ENCODE peak calls at places on chromosome 20, in eight cellular contexts. One of them, this sample, is unnamed.

GRCh38 chr20:57263767-57264150 is 2.7 kb downstream of the BMP7 start:
- DNase-seq in lower leg skin: no peak
- DNase-seq in gastrocnemius medialis: no peak
- DNase-seq in ovary: no peak
- DNase-seq in vagina: no peak
- DNase-seq in A549: no peak
- DNase-seq in adrenal gland: no peak
- DNase-seq in transverse colon: no peak
- DNase-seq in this sample: no peak

GRCh38 chr20:11457476-11457875 is 460.2 kb upstream of the BTBD3 start:
- DNase-seq in lower leg skin: no peak
- DNase-seq in gastrocnemius medialis: no peak
- DNase-seq in ovary: no peak
- DNase-seq in vagina: no peak
- DNase-seq in A549: no peak
- DNase-seq in adrenal gland: no peak
- DNase-seq in transverse colon: no peak
- DNase-seq in this sample: no peak

GRCh38 chr20:18288748-18289705 is 700 bp downstream of the ZNF133 start:
- DNase-seq in lower leg skin: no peak
- DNase-seq in gastrocnemius medialis: no peak
- DNase-seq in ovary: no peak
- DNase-seq in vagina: no peak
- DNase-seq in A549: no peak
- DNase-seq in adrenal gland: no peak
- DNase-seq in transverse colon: no peak
- DNase-seq in this sample: peak; percentile 5

GRCh38 chr20:45230631-45231030 is 9.5 kb downstream of the SEMG2 start:
- DNase-seq in lower leg skin: no peak
- DNase-seq in gastrocnemius medialis: no peak
- DNase-seq in ovary: no peak
- DNase-seq in vagina: no peak
- DNase-seq in A549: no peak
- DNase-seq in adrenal gland: no peak
- DNase-seq in transverse colon: no peak
- DNase-seq in this sample: no peak

GRCh38 chr20:60627751-60628565 is 624.1 kb upstream of the CDH4 start:
- DNase-seq in lower leg skin: no peak
- DNase-seq in gastrocnemius medialis: no peak
- DNase-seq in ovary: no peak
- DNase-seq in vagina: peak; percentile 71
- DNase-seq in A549: peak; percentile 3
- DNase-seq in adrenal gland: no peak
- DNase-seq in transverse colon: no peak
- DNase-seq in this sample: no peak

GRCh38 chr20:15895560-15896084 is 677.6 kb downstream of the KIF16B start:
- DNase-seq in lower leg skin: no peak
- DNase-seq in gastrocnemius medialis: no peak
- DNase-seq in ovary: no peak
- DNase-seq in vagina: no peak
- DNase-seq in A549: no peak
- DNase-seq in adrenal gland: no peak
- DNase-seq in transverse colon: no peak
- DNase-seq in this sample: no peak

GRCh38 chr20:34110025-34111013 is 1.7 kb downstream of the EIF2S2 start:
- DNase-seq in lower leg skin: no peak
- DNase-seq in gastrocnemius medialis: no peak
- DNase-seq in ovary: no peak
- DNase-seq in vagina: no peak
- DNase-seq in A549: no peak
- DNase-seq in adrenal gland: no peak
- DNase-seq in transverse colon: no peak
- DNase-seq in this sample: no peak

GRCh38 chr20:46123482-46124245 is 5.5 kb downstream of the CD40 start:
- DNase-seq in lower leg skin: no peak
- DNase-seq in gastrocnemius medialis: no peak
- DNase-seq in ovary: no peak
- DNase-seq in vagina: no peak
- DNase-seq in A549: no peak
- DNase-seq in adrenal gland: peak; percentile 25
- DNase-seq in transverse colon: no peak
- DNase-seq in this sample: no peak

GRCh38 chr20:44471481-44471882 is 4.2 kb upstream of the TTPAL start:
- DNase-seq in lower leg skin: no peak
- DNase-seq in gastrocnemius medialis: no peak
- DNase-seq in ovary: no peak
- DNase-seq in vagina: no peak
- DNase-seq in A549: peak; percentile 35
- DNase-seq in adrenal gland: no peak
- DNase-seq in transverse colon: no peak
- DNase-seq in this sample: no peak

GRCh38 chr20:40636486-40636885 is 52.5 kb downstream of the MAFB start:
- DNase-seq in lower leg skin: peak; percentile 5
- DNase-seq in gastrocnemius medialis: no peak
- DNase-seq in ovary: no peak
- DNase-seq in vagina: peak; percentile 80
- DNase-seq in A549: no peak
- DNase-seq in adrenal gland: no peak
- DNase-seq in transverse colon: no peak
- DNase-seq in this sample: no peak

GRCh38 chr20:44536139-44536538 is 14.3 kb upstream of the SERINC3 start:
- DNase-seq in lower leg skin: no peak
- DNase-seq in gastrocnemius medialis: no peak
- DNase-seq in ovary: no peak
- DNase-seq in vagina: no peak
- DNase-seq in A549: no peak
- DNase-seq in adrenal gland: no peak
- DNase-seq in transverse colon: peak; percentile 25
- DNase-seq in this sample: no peak

GRCh38 chr20:32570401-32571190 is 14.5 kb downstream of the NOL4L start:
- DNase-seq in lower leg skin: no peak
- DNase-seq in gastrocnemius medialis: no peak
- DNase-seq in ovary: no peak
- DNase-seq in vagina: no peak
- DNase-seq in A549: no peak
- DNase-seq in adrenal gland: no peak
- DNase-seq in transverse colon: no peak
- DNase-seq in this sample: peak; percentile 81

GRCh38 chr20:9741996-9742395 is 96.9 kb downstream of the PAK5 start:
- DNase-seq in lower leg skin: no peak
- DNase-seq in gastrocnemius medialis: no peak
- DNase-seq in ovary: no peak
- DNase-seq in vagina: no peak
- DNase-seq in A549: no peak
- DNase-seq in adrenal gland: no peak
- DNase-seq in transverse colon: no peak
- DNase-seq in this sample: no peak

GRCh38 chr20:50172347-50173013 is 18.1 kb upstream of the CEBPB start:
- DNase-seq in lower leg skin: peak; percentile 62
- DNase-seq in gastrocnemius medialis: peak; percentile 82
- DNase-seq in ovary: peak; percentile 90
- DNase-seq in vagina: peak; percentile 87
- DNase-seq in A549: peak; percentile 91
- DNase-seq in adrenal gland: peak; percentile 95
- DNase-seq in transverse colon: peak; percentile 83
- DNase-seq in this sample: no peak

GRCh38 chr20:24806896-24807676 is 142.0 kb upstream of the CST7 start:
- DNase-seq in lower leg skin: no peak
- DNase-seq in gastrocnemius medialis: no peak
- DNase-seq in ovary: no peak
- DNase-seq in vagina: no peak
- DNase-seq in A549: no peak
- DNase-seq in adrenal gland: no peak
- DNase-seq in transverse colon: no peak
- DNase-seq in this sample: no peak

GRCh38 chr20:51640743-51641142 is 98.2 kb upstream of the NFATC2 start:
- DNase-seq in lower leg skin: no peak
- DNase-seq in gastrocnemius medialis: no peak
- DNase-seq in ovary: no peak
- DNase-seq in vagina: no peak
- DNase-seq in A549: no peak
- DNase-seq in adrenal gland: no peak
- DNase-seq in transverse colon: no peak
- DNase-seq in this sample: no peak

GRCh38 chr20:44017211-44017610 is 102.6 kb downstream of the TOX2 start:
- DNase-seq in lower leg skin: no peak
- DNase-seq in gastrocnemius medialis: no peak
- DNase-seq in ovary: no peak
- DNase-seq in vagina: no peak
- DNase-seq in A549: no peak
- DNase-seq in adrenal gland: no peak
- DNase-seq in transverse colon: no peak
- DNase-seq in this sample: no peak

GRCh38 chr20:47490795-47491194 is 10.9 kb upstream of the NCOA3 start:
- DNase-seq in lower leg skin: no peak
- DNase-seq in gastrocnemius medialis: no peak
- DNase-seq in ovary: no peak
- DNase-seq in vagina: no peak
- DNase-seq in A549: no peak
- DNase-seq in adrenal gland: no peak
- DNase-seq in transverse colon: no peak
- DNase-seq in this sample: no peak

GRCh38 chr20:7939663-7940062 is 595 bp downstream of the HAO1 start:
- DNase-seq in lower leg skin: no peak
- DNase-seq in gastrocnemius medialis: no peak
- DNase-seq in ovary: no peak
- DNase-seq in vagina: no peak
- DNase-seq in A549: no peak
- DNase-seq in adrenal gland: no peak
- DNase-seq in transverse colon: no peak
- DNase-seq in this sample: no peak

GRCh38 chr20:53205046-53205445 is 232.9 kb downstream of the TSHZ2 start:
- DNase-seq in lower leg skin: no peak
- DNase-seq in gastrocnemius medialis: no peak
- DNase-seq in ovary: no peak
- DNase-seq in vagina: no peak
- DNase-seq in A549: no peak
- DNase-seq in adrenal gland: no peak
- DNase-seq in transverse colon: no peak
- DNase-seq in this sample: no peak

GRCh38 chr20:47792021-47792618 is 6.8 kb upstream of the SULF2 start:
- DNase-seq in lower leg skin: peak; percentile 87
- DNase-seq in gastrocnemius medialis: peak; percentile 68
- DNase-seq in ovary: peak; percentile 88
- DNase-seq in vagina: peak; percentile 98
- DNase-seq in A549: peak; percentile 47
- DNase-seq in adrenal gland: peak; percentile 74
- DNase-seq in transverse colon: peak; percentile 37
- DNase-seq in this sample: peak; percentile 72

GRCh38 chr20:57711826-57712225 is 2.0 kb upstream of the PMEPA1 start:
- DNase-seq in lower leg skin: no peak
- DNase-seq in gastrocnemius medialis: no peak
- DNase-seq in ovary: no peak
- DNase-seq in vagina: no peak
- DNase-seq in A549: no peak
- DNase-seq in adrenal gland: no peak
- DNase-seq in transverse colon: no peak
- DNase-seq in this sample: no peak

GRCh38 chr20:58024241-58024721 is 204.2 kb downstream of the ANKRD60 start:
- DNase-seq in lower leg skin: no peak
- DNase-seq in gastrocnemius medialis: no peak
- DNase-seq in ovary: no peak
- DNase-seq in vagina: peak; percentile 81
- DNase-seq in A549: no peak
- DNase-seq in adrenal gland: peak; percentile 14
- DNase-seq in transverse colon: no peak
- DNase-seq in this sample: no peak

GRCh38 chr20:5001174-5002076 is at the start of gene SLC23A2:
- DNase-seq in lower leg skin: no peak
- DNase-seq in gastrocnemius medialis: no peak
- DNase-seq in ovary: peak; percentile 38
- DNase-seq in vagina: no peak
- DNase-seq in A549: peak; percentile 31
- DNase-seq in adrenal gland: peak; percentile 66
- DNase-seq in transverse colon: peak; percentile 51
- DNase-seq in this sample: peak; percentile 35
- TF ChIP-seq POLR2A in lower leg skin: no peak
- TF ChIP-seq POLR2A in gastrocnemius medialis: no peak
- TF ChIP-seq POLR2A in ovary: no peak
- TF ChIP-seq POLR2A in vagina: no peak
- TF ChIP-seq POLR2A in A549: peak; percentile 67
- TF ChIP-seq POLR2A in adrenal gland: peak; percentile 38
- TF ChIP-seq POLR2A in transverse colon: no peak
- TF ChIP-seq POLR2A in this sample: peak; percentile 81

GRCh38 chr20:1503564-1504227 is 12.5 kb upstream of the SIRPB2 start:
- DNase-seq in lower leg skin: peak; percentile 80
- DNase-seq in gastrocnemius medialis: peak; percentile 35
- DNase-seq in ovary: no peak
- DNase-seq in vagina: no peak
- DNase-seq in A549: peak; percentile 95
- DNase-seq in adrenal gland: peak; percentile 91
- DNase-seq in transverse colon: peak; percentile 77
- DNase-seq in this sample: peak; percentile 58
- TF ChIP-seq POLR2A in lower leg skin: no peak
- TF ChIP-seq POLR2A in gastrocnemius medialis: no peak
- TF ChIP-seq POLR2A in ovary: no peak
- TF ChIP-seq POLR2A in vagina: no peak
- TF ChIP-seq POLR2A in A549: no peak
- TF ChIP-seq POLR2A in adrenal gland: no peak
- TF ChIP-seq POLR2A in transverse colon: no peak
- TF ChIP-seq POLR2A in this sample: no peak

GRCh38 chr20:62392621-62393164 is 5.8 kb downstream of the RPS21 start:
- DNase-seq in lower leg skin: no peak
- DNase-seq in gastrocnemius medialis: no peak
- DNase-seq in ovary: no peak
- DNase-seq in vagina: no peak
- DNase-seq in A549: no peak
- DNase-seq in adrenal gland: no peak
- DNase-seq in transverse colon: no peak
- DNase-seq in this sample: no peak
- TF ChIP-seq POLR2A in lower leg skin: no peak
- TF ChIP-seq POLR2A in gastrocnemius medialis: no peak
- TF ChIP-seq POLR2A in ovary: no peak
- TF ChIP-seq POLR2A in vagina: no peak
- TF ChIP-seq POLR2A in A549: no peak
- TF ChIP-seq POLR2A in adrenal gland: no peak
- TF ChIP-seq POLR2A in transverse colon: no peak
- TF ChIP-seq POLR2A in this sample: no peak

GRCh38 chr20:37346526-37347346 is 796 bp downstream of the SRC start:
- DNase-seq in lower leg skin: no peak
- DNase-seq in gastrocnemius medialis: no peak
- DNase-seq in ovary: no peak
- DNase-seq in vagina: no peak
- DNase-seq in A549: no peak
- DNase-seq in adrenal gland: no peak
- DNase-seq in transverse colon: no peak
- DNase-seq in this sample: no peak

GRCh38 chr20:37346232-37346525 is 239 bp downstream of the SRC start:
- DNase-seq in lower leg skin: no peak
- DNase-seq in gastrocnemius medialis: no peak
- DNase-seq in ovary: no peak
- DNase-seq in vagina: no peak
- DNase-seq in A549: no peak
- DNase-seq in adrenal gland: no peak
- DNase-seq in transverse colon: no peak
- DNase-seq in this sample: no peak

GRCh38 chr20:37344506-37345338 is 1.2 kb upstream of the SRC start:
- DNase-seq in lower leg skin: no peak
- DNase-seq in gastrocnemius medialis: no peak
- DNase-seq in ovary: no peak
- DNase-seq in vagina: no peak
- DNase-seq in A549: peak; percentile 85
- DNase-seq in adrenal gland: no peak
- DNase-seq in transverse colon: peak; percentile 87
- DNase-seq in this sample: no peak

GRCh38 chr20:37343994-37344355 is 2.0 kb upstream of the SRC start:
- DNase-seq in lower leg skin: no peak
- DNase-seq in gastrocnemius medialis: no peak
- DNase-seq in ovary: no peak
- DNase-seq in vagina: no peak
- DNase-seq in A549: no peak
- DNase-seq in adrenal gland: no peak
- DNase-seq in transverse colon: no peak
- DNase-seq in this sample: no peak

GRCh38 chr20:37345339-37346231 is at the start of gene SRC:
- DNase-seq in lower leg skin: peak; percentile 75
- DNase-seq in gastrocnemius medialis: peak; percentile 38
- DNase-seq in ovary: peak; percentile 85
- DNase-seq in vagina: no peak
- DNase-seq in A549: peak; percentile 83
- DNase-seq in adrenal gland: peak; percentile 92
- DNase-seq in transverse colon: peak; percentile 91
- DNase-seq in this sample: peak; percentile 82
- TF ChIP-seq POLR2A in lower leg skin: no peak
- TF ChIP-seq POLR2A in gastrocnemius medialis: peak; percentile 12
- TF ChIP-seq POLR2A in ovary: peak; percentile 32
- TF ChIP-seq POLR2A in vagina: peak; percentile 43
- TF ChIP-seq POLR2A in A549: peak; percentile 80
- TF ChIP-seq POLR2A in adrenal gland: peak; percentile 85
- TF ChIP-seq POLR2A in transverse colon: peak; percentile 76
- TF ChIP-seq POLR2A in this sample: peak; percentile 94

This sample was measured in H54.